ENCODE peak calls at places on chromosomes 5 and 9, in four cellular contexts. One of them, this sample, is unnamed. For H3K4me1, the result is how much of the 10 kb centered on the place peaks cover.

GRCh38 chr5:86427158-86427557 is 190.6 kb upstream of the COX7C start:
- DNase-seq in SK-N-SH: no peak
- DNase-seq in HCT116: no peak
- DNase-seq in HepG2: no peak
- DNase-seq in this sample: no peak

GRCh38 chr5:148639081-148639480 is 15.2 kb downstream of the HTR4 start:
- DNase-seq in SK-N-SH: no peak
- DNase-seq in HCT116: no peak
- DNase-seq in HepG2: no peak
- DNase-seq in this sample: no peak

GRCh38 chr9:101912698-101913097 is 174.3 kb upstream of the GRIN3A start:
- DNase-seq in SK-N-SH: no peak
- DNase-seq in HCT116: no peak
- DNase-seq in HepG2: no peak
- DNase-seq in this sample: no peak

GRCh38 chr9:114662081-114662989 is 4.7 kb upstream of the TEX53 start:
- DNase-seq in SK-N-SH: peak
- DNase-seq in HCT116: no peak
- DNase-seq in HepG2: peak
- DNase-seq in this sample: peak

GRCh38 chr9:137129089-137129455 is 9.9 kb upstream of the GRIN1 start:
- DNase-seq in SK-N-SH: peak
- DNase-seq in HCT116: no peak
- DNase-seq in HepG2: no peak
- DNase-seq in this sample: peak

GRCh38 chr5:31122998-31123950 is 70.2 kb upstream of the CDH6 start:
- DNase-seq in SK-N-SH: no peak
- DNase-seq in HCT116: no peak
- DNase-seq in HepG2: no peak
- DNase-seq in this sample: no peak

GRCh38 chr5:177553671-177554429 is 513 bp downstream of the FAM193B start:
- DNase-seq in SK-N-SH: peak
- DNase-seq in HCT116: no peak
- DNase-seq in HepG2: no peak
- DNase-seq in this sample: peak

GRCh38 chr5:141680751-141681201 is 1.3 kb downstream of the ARAP3 start:
- DNase-seq in SK-N-SH: peak
- DNase-seq in HCT116: no peak
- DNase-seq in HepG2: peak
- DNase-seq in this sample: peak

GRCh38 chr5:124301850-124302249 is 444.6 kb downstream of the ZNF608 start:
- DNase-seq in SK-N-SH: no peak
- DNase-seq in HCT116: no peak
- DNase-seq in HepG2: no peak
- DNase-seq in this sample: no peak

GRCh38 chr9:108468364-108468763 is 387.4 kb downstream of the ACTL7B start:
- DNase-seq in SK-N-SH: peak
- DNase-seq in HCT116: peak
- DNase-seq in HepG2: no peak
- DNase-seq in this sample: peak

GRCh38 chr5:180235846-180236245 is 26.8 kb upstream of the RASGEF1C start:
- DNase-seq in SK-N-SH: no peak
- DNase-seq in HCT116: no peak
- DNase-seq in HepG2: no peak
- DNase-seq in this sample: no peak

GRCh38 chr5:36877667-36878420 is 1.3 kb downstream of the NIPBL start:
- DNase-seq in SK-N-SH: peak
- DNase-seq in HCT116: peak
- DNase-seq in HepG2: peak
- DNase-seq in this sample: peak

GRCh38 chr9:38768351-38768761 is 48.4 kb upstream of the FAM240B start:
- DNase-seq in SK-N-SH: no peak
- DNase-seq in HCT116: no peak
- DNase-seq in HepG2: no peak
- DNase-seq in this sample: no peak

GRCh38 chr9:135544981-135545635 is 818 bp upstream of the OBP2A start:
- DNase-seq in SK-N-SH: no peak
- DNase-seq in HCT116: no peak
- DNase-seq in HepG2: no peak
- DNase-seq in this sample: no peak

GRCh38 chr9:7790022-7790818 is 9.4 kb downstream of the DMAC1 start:
- DNase-seq in SK-N-SH: peak
- DNase-seq in HCT116: no peak
- DNase-seq in HepG2: no peak
- DNase-seq in this sample: no peak

GRCh38 chr5:39400711-39401385 is 23.9 kb downstream of the DAB2 start:
- DNase-seq in SK-N-SH: no peak
- DNase-seq in HCT116: no peak
- DNase-seq in HepG2: peak
- DNase-seq in this sample: no peak

GRCh38 chr9:133505901-133506652 is 18.7 kb downstream of the MYMK start:
- DNase-seq in SK-N-SH: peak
- DNase-seq in HCT116: no peak
- DNase-seq in HepG2: no peak
- DNase-seq in this sample: no peak

GRCh38 chr9:136640176-136641086 is 22.3 kb upstream of the EGFL7 start:
- DNase-seq in SK-N-SH: no peak
- DNase-seq in HCT116: no peak
- DNase-seq in HepG2: no peak
- DNase-seq in this sample: no peak

GRCh38 chr5:50727149-50727496 is 60.7 kb downstream of the PARP8 start:
- DNase-seq in SK-N-SH: no peak
- DNase-seq in HCT116: no peak
- DNase-seq in HepG2: no peak
- DNase-seq in this sample: no peak

GRCh38 chr9:89843591-89843990 is 238.8 kb downstream of the GADD45G start:
- DNase-seq in SK-N-SH: no peak
- DNase-seq in HCT116: no peak
- DNase-seq in HepG2: no peak
- DNase-seq in this sample: no peak

GRCh38 chr9:89844535-89844934 is 239.7 kb downstream of the GADD45G start:
- DNase-seq in SK-N-SH: no peak
- DNase-seq in HCT116: no peak
- DNase-seq in HepG2: no peak
- DNase-seq in this sample: no peak

GRCh38 chr9:89844075-89844474 is 239.3 kb downstream of the GADD45G start:
- DNase-seq in SK-N-SH: no peak
- DNase-seq in HCT116: no peak
- DNase-seq in HepG2: no peak
- DNase-seq in this sample: no peak

GRCh38 chr9:89845862-89846261 is 241.1 kb downstream of the GADD45G start:
- DNase-seq in SK-N-SH: no peak
- DNase-seq in HCT116: no peak
- DNase-seq in HepG2: no peak
- DNase-seq in this sample: no peak

DNA sequence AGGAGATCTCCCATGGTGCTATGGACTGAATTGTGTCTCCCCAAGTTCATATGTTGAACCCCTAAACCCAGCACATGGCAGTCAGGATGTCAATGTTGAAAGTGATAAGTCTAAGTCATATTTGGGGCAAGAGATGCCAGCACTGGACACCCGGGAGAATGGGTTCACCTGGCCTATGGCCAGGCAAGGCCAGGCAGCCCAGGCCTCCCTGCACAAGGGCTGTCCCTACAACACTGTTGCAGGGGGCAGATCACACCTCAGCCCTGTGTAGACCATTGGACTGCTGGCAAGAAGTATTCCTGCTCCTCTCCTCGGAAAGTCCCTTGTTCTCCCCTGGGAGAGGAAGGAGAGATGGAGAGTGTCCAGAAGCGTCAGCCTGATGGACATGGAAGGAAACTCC is 240.5 kb downstream of the GADD45G start:
- DNase-seq in SK-N-SH: no peak
- DNase-seq in HCT116: no peak
- DNase-seq in HepG2: no peak
- DNase-seq in this sample: no peak
- TF ChIP-seq REST in SK-N-SH: no peak
- TF ChIP-seq REST in HCT116: no peak
- TF ChIP-seq REST in HepG2: no peak
- TF ChIP-seq REST in this sample: no peak

GRCh38 chr5:14672082-14672481 is 7.6 kb downstream of the OTULIN start:
- DNase-seq in SK-N-SH: no peak
- DNase-seq in HCT116: no peak
- DNase-seq in HepG2: no peak
- DNase-seq in this sample: no peak
- H3K4me1 ChIP-seq in SK-N-SH: under half
- H3K4me1 ChIP-seq in HCT116: under half
- H3K4me1 ChIP-seq in HepG2: half or more
- H3K4me1 ChIP-seq in this sample: half or more

DNA sequence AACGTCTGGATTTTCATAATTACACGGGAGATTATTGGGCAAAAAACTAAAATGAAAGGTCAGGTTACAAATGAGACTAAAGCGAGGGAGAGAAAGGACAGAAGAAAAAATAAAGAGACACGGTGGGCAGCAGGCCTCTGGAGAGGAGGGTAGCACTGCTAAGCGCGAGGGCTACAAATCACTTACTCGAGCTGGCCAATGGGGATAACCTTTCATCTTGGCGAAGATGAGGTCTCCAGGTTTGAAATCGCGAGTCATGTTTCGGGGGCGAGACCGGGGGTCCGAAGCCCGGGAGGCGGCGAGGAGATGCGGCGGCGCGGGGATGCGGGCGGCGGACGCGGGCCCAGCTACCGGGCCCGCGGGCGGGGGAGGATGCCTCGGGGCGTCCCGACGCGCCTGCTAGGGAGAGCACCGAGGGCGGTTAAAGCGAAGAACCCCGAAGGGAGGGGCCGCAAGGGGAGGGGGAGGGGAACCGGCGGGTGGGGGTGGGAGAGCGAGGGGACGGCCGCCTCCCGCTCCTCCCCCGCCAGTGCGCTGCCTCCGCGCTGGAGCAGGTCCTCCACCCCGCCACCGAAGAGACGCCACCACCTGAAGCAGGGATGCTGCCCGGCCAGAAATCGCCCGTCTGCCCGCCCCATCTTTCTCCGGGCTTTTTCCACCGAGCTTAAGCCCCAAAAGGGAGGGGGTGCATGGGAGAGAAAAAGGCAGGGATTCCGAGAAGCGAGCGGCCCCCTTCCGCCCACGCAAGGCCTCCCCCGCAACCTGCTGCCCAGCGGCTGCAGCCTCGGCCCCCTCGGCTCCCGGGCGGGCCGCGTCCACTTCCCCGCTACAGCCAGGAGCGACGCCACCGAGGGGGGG is 610 bp downstream of the PSIP1 start:
- DNase-seq in SK-N-SH: peak
- DNase-seq in HCT116: no peak
- DNase-seq in HepG2: peak
- DNase-seq in this sample: peak
- TF ChIP-seq REST in SK-N-SH: no peak
- TF ChIP-seq REST in HCT116: no peak
- TF ChIP-seq REST in HepG2: no peak
- TF ChIP-seq REST in this sample: no peak

GRCh38 chr9:129676287-129676686 is 10.8 kb downstream of the PRRX2 start:
- DNase-seq in SK-N-SH: no peak
- DNase-seq in HCT116: no peak
- DNase-seq in HepG2: no peak
- DNase-seq in this sample: no peak

GRCh38 chr9:129677456-129677855 is 12.0 kb downstream of the PRRX2 start:
- DNase-seq in SK-N-SH: peak
- DNase-seq in HCT116: no peak
- DNase-seq in HepG2: no peak
- DNase-seq in this sample: no peak

GRCh38 chr9:129674229-129674628 is 8.8 kb downstream of the PRRX2 start:
- DNase-seq in SK-N-SH: no peak
- DNase-seq in HCT116: no peak
- DNase-seq in HepG2: no peak
- DNase-seq in this sample: no peak

GRCh38 chr9:129676970-129677369 is 11.5 kb downstream of the PRRX2 start:
- DNase-seq in SK-N-SH: peak
- DNase-seq in HCT116: no peak
- DNase-seq in HepG2: peak
- DNase-seq in this sample: no peak

GRCh38 chr9:129675656-129676055 is 10.2 kb downstream of the PRRX2 start:
- DNase-seq in SK-N-SH: peak
- DNase-seq in HCT116: no peak
- DNase-seq in HepG2: no peak
- DNase-seq in this sample: no peak
- H3K4me1 ChIP-seq in SK-N-SH: under half
- H3K4me1 ChIP-seq in HCT116: under half
- H3K4me1 ChIP-seq in HepG2: under half
- H3K4me1 ChIP-seq in this sample: under half

DNA sequence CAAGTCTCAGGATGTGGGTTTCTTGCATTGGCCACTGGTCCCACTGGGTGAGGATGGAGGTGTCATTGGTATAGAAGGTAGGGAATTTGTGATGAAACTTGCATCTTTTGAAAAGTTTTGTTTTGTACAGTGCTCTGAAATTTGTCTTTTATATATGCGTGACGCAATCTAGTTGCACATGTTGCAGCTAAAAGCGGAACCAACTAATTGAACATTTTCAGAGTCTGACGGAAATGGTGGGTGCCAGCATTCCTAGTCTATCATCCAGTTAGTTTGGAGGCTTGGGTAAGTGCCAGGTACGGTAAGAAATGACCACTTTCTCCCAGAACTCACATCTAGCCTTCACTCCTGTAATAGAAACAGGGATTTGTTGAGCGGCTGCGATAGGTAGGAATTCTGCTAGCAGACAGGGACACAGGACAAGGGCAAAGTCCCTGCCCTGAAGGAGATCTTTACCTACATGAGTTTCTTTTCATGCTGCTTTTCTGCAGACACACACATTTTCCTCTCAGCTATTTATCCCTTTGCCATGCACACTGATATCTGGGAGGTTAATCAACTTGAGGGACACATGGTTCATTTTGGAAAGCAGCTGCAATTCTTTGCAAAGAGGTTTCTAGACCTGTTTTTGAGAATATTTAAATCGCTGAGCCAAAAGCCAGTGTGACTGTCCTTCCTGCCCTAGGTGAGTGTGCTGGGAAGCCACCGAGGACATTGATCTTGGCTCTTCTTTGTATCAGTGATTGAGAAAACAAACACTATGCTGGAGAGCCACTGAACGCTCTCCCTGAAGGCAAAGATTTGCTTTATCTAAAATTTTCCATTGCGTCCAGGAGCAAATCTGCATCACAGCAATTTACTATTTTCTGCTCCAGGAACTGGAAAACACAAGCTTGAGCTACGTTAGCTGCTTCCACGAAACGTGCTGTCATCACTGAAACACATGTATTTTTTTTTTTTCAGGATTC is 89.7 kb downstream of the DAP start:
- DNase-seq in SK-N-SH: peak
- DNase-seq in HCT116: no peak
- DNase-seq in HepG2: no peak
- DNase-seq in this sample: no peak
- TF ChIP-seq REST in SK-N-SH: no peak
- TF ChIP-seq REST in HCT116: no peak
- TF ChIP-seq REST in HepG2: no peak
- TF ChIP-seq REST in this sample: no peak

This sample was measured in GM23338.